ENCODE peak calls at places on chromosomes 6 and 20, in six cellular contexts. One of them, this sample, is unnamed.

GRCh38 chr6:11653028-11653583 is 115.6 kb downstream of the TMEM170B start:
- DNase-seq in cerebellar nuclear complex: no peak
- DNase-seq in AG08396: peak
- DNase-seq in activated CD4-positive, alpha-beta memory T cell treated with anti-CD3 and anti-CD28 coated beads, Interleukin-2, amount 10 ng/mL, durations not matched to agents 7 days and 5 days: peak
- DNase-seq in endothelial cell of umbilical vein: peak
- DNase-seq in NCI-H1417: peak
- DNase-seq in this sample: peak

GRCh38 chr6:44041461-44042260 is 85.6 kb downstream of the MRPL14 start:
- DNase-seq in activated CD4-positive, alpha-beta memory T cell treated with anti-CD3 and anti-CD28 coated beads, Interleukin-2, amount 10 ng/mL, durations not matched to agents 7 days and 5 days: no peak
- DNase-seq in cerebellar nuclear complex: no peak
- DNase-seq in endothelial cell of umbilical vein: peak
- DNase-seq in NCI-H1417: no peak
- DNase-seq in AG08396: peak
- DNase-seq in this sample: peak

GRCh38 chr6:164167873-164168405 is 753.4 kb downstream of the QKI start:
- DNase-seq in cerebellar nuclear complex: no peak
- DNase-seq in NCI-H1417: no peak
- DNase-seq in endothelial cell of umbilical vein: no peak
- DNase-seq in activated CD4-positive, alpha-beta memory T cell treated with anti-CD3 and anti-CD28 coated beads, Interleukin-2, amount 10 ng/mL, durations not matched to agents 7 days and 5 days: no peak
- DNase-seq in AG08396: no peak
- DNase-seq in this sample: no peak

GRCh38 chr6:36266913-36267644 is 2.8 kb upstream of the PNPLA1 start:
- DNase-seq in endothelial cell of umbilical vein: peak
- DNase-seq in NCI-H1417: no peak
- DNase-seq in activated CD4-positive, alpha-beta memory T cell treated with anti-CD3 and anti-CD28 coated beads, Interleukin-2, amount 10 ng/mL, durations not matched to agents 7 days and 5 days: no peak
- DNase-seq in AG08396: no peak
- DNase-seq in cerebellar nuclear complex: no peak
- DNase-seq in this sample: no peak

GRCh38 chr6:55652429-55652828 is 73.4 kb upstream of the HMGCLL1 start:
- DNase-seq in endothelial cell of umbilical vein: no peak
- DNase-seq in AG08396: no peak
- DNase-seq in NCI-H1417: no peak
- DNase-seq in cerebellar nuclear complex: no peak
- DNase-seq in activated CD4-positive, alpha-beta memory T cell treated with anti-CD3 and anti-CD28 coated beads, Interleukin-2, amount 10 ng/mL, durations not matched to agents 7 days and 5 days: no peak
- DNase-seq in this sample: no peak

GRCh38 chr6:93550551-93551276 is 131.4 kb upstream of the EPHA7 start:
- DNase-seq in NCI-H1417: no peak
- DNase-seq in cerebellar nuclear complex: no peak
- DNase-seq in endothelial cell of umbilical vein: no peak
- DNase-seq in AG08396: no peak
- DNase-seq in activated CD4-positive, alpha-beta memory T cell treated with anti-CD3 and anti-CD28 coated beads, Interleukin-2, amount 10 ng/mL, durations not matched to agents 7 days and 5 days: no peak
- DNase-seq in this sample: no peak

GRCh38 chr6:151749341-151749740 is 58.1 kb upstream of the ESR1 start:
- DNase-seq in endothelial cell of umbilical vein: no peak
- DNase-seq in NCI-H1417: no peak
- DNase-seq in activated CD4-positive, alpha-beta memory T cell treated with anti-CD3 and anti-CD28 coated beads, Interleukin-2, amount 10 ng/mL, durations not matched to agents 7 days and 5 days: no peak
- DNase-seq in cerebellar nuclear complex: no peak
- DNase-seq in AG08396: no peak
- DNase-seq in this sample: no peak

GRCh38 chr20:33211817-33212424 is 5.2 kb upstream of the BPIFA3 start:
- DNase-seq in NCI-H1417: peak
- DNase-seq in activated CD4-positive, alpha-beta memory T cell treated with anti-CD3 and anti-CD28 coated beads, Interleukin-2, amount 10 ng/mL, durations not matched to agents 7 days and 5 days: peak
- DNase-seq in endothelial cell of umbilical vein: peak
- DNase-seq in AG08396: peak
- DNase-seq in cerebellar nuclear complex: peak
- DNase-seq in this sample: peak

GRCh38 chr6:5175195-5175594 is 85.6 kb downstream of the LYRM4 start:
- DNase-seq in NCI-H1417: no peak
- DNase-seq in AG08396: no peak
- DNase-seq in cerebellar nuclear complex: no peak
- DNase-seq in endothelial cell of umbilical vein: no peak
- DNase-seq in activated CD4-positive, alpha-beta memory T cell treated with anti-CD3 and anti-CD28 coated beads, Interleukin-2, amount 10 ng/mL, durations not matched to agents 7 days and 5 days: peak
- DNase-seq in this sample: no peak

GRCh38 chr6:1479095-1479494 is 89.7 kb downstream of the FOXF2 start:
- DNase-seq in activated CD4-positive, alpha-beta memory T cell treated with anti-CD3 and anti-CD28 coated beads, Interleukin-2, amount 10 ng/mL, durations not matched to agents 7 days and 5 days: no peak
- DNase-seq in cerebellar nuclear complex: no peak
- DNase-seq in endothelial cell of umbilical vein: no peak
- DNase-seq in AG08396: peak
- DNase-seq in NCI-H1417: no peak
- DNase-seq in this sample: peak

GRCh38 chr20:11906626-11907480 is 10.8 kb upstream of the BTBD3 start:
- DNase-seq in NCI-H1417: peak
- DNase-seq in AG08396: no peak
- DNase-seq in endothelial cell of umbilical vein: no peak
- DNase-seq in activated CD4-positive, alpha-beta memory T cell treated with anti-CD3 and anti-CD28 coated beads, Interleukin-2, amount 10 ng/mL, durations not matched to agents 7 days and 5 days: no peak
- DNase-seq in cerebellar nuclear complex: no peak
- DNase-seq in this sample: no peak

GRCh38 chr20:33803921-33804337 is 7.2 kb upstream of the CHMP4B start:
- DNase-seq in activated CD4-positive, alpha-beta memory T cell treated with anti-CD3 and anti-CD28 coated beads, Interleukin-2, amount 10 ng/mL, durations not matched to agents 7 days and 5 days: no peak
- DNase-seq in NCI-H1417: no peak
- DNase-seq in endothelial cell of umbilical vein: peak
- DNase-seq in cerebellar nuclear complex: no peak
- DNase-seq in AG08396: peak
- DNase-seq in this sample: peak

GRCh38 chr6:28489366-28490190 is 26.0 kb downstream of the GPX6 start:
- DNase-seq in cerebellar nuclear complex: no peak
- DNase-seq in endothelial cell of umbilical vein: peak
- DNase-seq in AG08396: peak
- DNase-seq in activated CD4-positive, alpha-beta memory T cell treated with anti-CD3 and anti-CD28 coated beads, Interleukin-2, amount 10 ng/mL, durations not matched to agents 7 days and 5 days: peak
- DNase-seq in NCI-H1417: no peak
- DNase-seq in this sample: peak

GRCh38 chr6:87636313-87636712 is 46.4 kb downstream of the ORC3 start:
- DNase-seq in endothelial cell of umbilical vein: no peak
- DNase-seq in NCI-H1417: no peak
- DNase-seq in AG08396: no peak
- DNase-seq in activated CD4-positive, alpha-beta memory T cell treated with anti-CD3 and anti-CD28 coated beads, Interleukin-2, amount 10 ng/mL, durations not matched to agents 7 days and 5 days: no peak
- DNase-seq in cerebellar nuclear complex: no peak
- DNase-seq in this sample: no peak

GRCh38 chr6:111730835-111731234 is 125.2 kb upstream of the TRAF3IP2 start:
- DNase-seq in activated CD4-positive, alpha-beta memory T cell treated with anti-CD3 and anti-CD28 coated beads, Interleukin-2, amount 10 ng/mL, durations not matched to agents 7 days and 5 days: no peak
- DNase-seq in AG08396: no peak
- DNase-seq in cerebellar nuclear complex: no peak
- DNase-seq in NCI-H1417: no peak
- DNase-seq in endothelial cell of umbilical vein: peak
- DNase-seq in this sample: no peak

GRCh38 chr6:41718828-41719227 is 16.6 kb downstream of the TFEB start:
- DNase-seq in cerebellar nuclear complex: no peak
- DNase-seq in AG08396: no peak
- DNase-seq in NCI-H1417: no peak
- DNase-seq in activated CD4-positive, alpha-beta memory T cell treated with anti-CD3 and anti-CD28 coated beads, Interleukin-2, amount 10 ng/mL, durations not matched to agents 7 days and 5 days: no peak
- DNase-seq in endothelial cell of umbilical vein: no peak
- DNase-seq in this sample: no peak

GRCh38 chr20:44254073-44254472 is 7.0 kb downstream of the GDAP1L1 start:
- DNase-seq in activated CD4-positive, alpha-beta memory T cell treated with anti-CD3 and anti-CD28 coated beads, Interleukin-2, amount 10 ng/mL, durations not matched to agents 7 days and 5 days: no peak
- DNase-seq in endothelial cell of umbilical vein: no peak
- DNase-seq in NCI-H1417: no peak
- DNase-seq in AG08396: no peak
- DNase-seq in cerebellar nuclear complex: no peak
- DNase-seq in this sample: no peak

GRCh38 chr6:167898673-167899311 is 72.1 kb downstream of the AFDN start:
- DNase-seq in activated CD4-positive, alpha-beta memory T cell treated with anti-CD3 and anti-CD28 coated beads, Interleukin-2, amount 10 ng/mL, durations not matched to agents 7 days and 5 days: no peak
- DNase-seq in cerebellar nuclear complex: no peak
- DNase-seq in NCI-H1417: no peak
- DNase-seq in endothelial cell of umbilical vein: peak
- DNase-seq in AG08396: peak
- DNase-seq in this sample: peak

GRCh38 chr6:13615802-13616140 is 636 bp downstream of the NOL7 start:
- DNase-seq in NCI-H1417: peak
- DNase-seq in endothelial cell of umbilical vein: no peak
- DNase-seq in AG08396: peak
- DNase-seq in activated CD4-positive, alpha-beta memory T cell treated with anti-CD3 and anti-CD28 coated beads, Interleukin-2, amount 10 ng/mL, durations not matched to agents 7 days and 5 days: peak
- DNase-seq in cerebellar nuclear complex: no peak
- DNase-seq in this sample: peak

GRCh38 chr6:136465766-136466303 is 84.4 kb downstream of the MAP7 start:
- DNase-seq in activated CD4-positive, alpha-beta memory T cell treated with anti-CD3 and anti-CD28 coated beads, Interleukin-2, amount 10 ng/mL, durations not matched to agents 7 days and 5 days: no peak
- DNase-seq in cerebellar nuclear complex: no peak
- DNase-seq in AG08396: peak
- DNase-seq in NCI-H1417: no peak
- DNase-seq in endothelial cell of umbilical vein: no peak
- DNase-seq in this sample: no peak

GRCh38 chr6:128131566-128131965 is 230.7 kb upstream of the THEMIS start:
- DNase-seq in NCI-H1417: no peak
- DNase-seq in endothelial cell of umbilical vein: peak
- DNase-seq in AG08396: no peak
- DNase-seq in cerebellar nuclear complex: no peak
- DNase-seq in activated CD4-positive, alpha-beta memory T cell treated with anti-CD3 and anti-CD28 coated beads, Interleukin-2, amount 10 ng/mL, durations not matched to agents 7 days and 5 days: no peak
- DNase-seq in this sample: no peak

GRCh38 chr20:63320041-63320511 is 27.1 kb downstream of the COL20A1 start:
- DNase-seq in endothelial cell of umbilical vein: no peak
- DNase-seq in AG08396: no peak
- DNase-seq in activated CD4-positive, alpha-beta memory T cell treated with anti-CD3 and anti-CD28 coated beads, Interleukin-2, amount 10 ng/mL, durations not matched to agents 7 days and 5 days: no peak
- DNase-seq in cerebellar nuclear complex: no peak
- DNase-seq in NCI-H1417: no peak
- DNase-seq in this sample: no peak

This sample was measured in AG08395.